ENCODE peak calls at places on chromosomes 12 and 14, in five cellular contexts. A is CD8-positive, alpha-beta T cell; V is fibroblast of pulmonary artery; I is ovary; H is AG10803. F is an unnamed sample.

GRCh38 chr14:49984419-49984818 is 91.5 kb downstream of the ARF6 start:
- DNase-seq in I (no peak), V (no peak), A (no peak), H (no peak), F (no peak)

GRCh38 chr14:105482486-105483110 is 4.1 kb upstream of the CRIP1 start:
- DNase-seq in I (no peak), H (no peak), A (no peak), V (no peak), F (no peak)

GRCh38 chr12:121811434-121812319 is 7.9 kb downstream of the SETD1B start:
- DNase-seq in I (peak; percentile 85), V (peak; percentile 68), A (peak; percentile 60), H (peak; percentile 57), F (peak; percentile 63)

GRCh38 chr12:125065021-125065752 is at the start of gene AACS:
- DNase-seq in H (peak; percentile 68), I (peak; percentile 83), A (peak; percentile 70), V (peak; percentile 74), F (peak; percentile 61)

GRCh38 chr14:95667251-95667693 is 19.0 kb upstream of the TCL1B start:
- DNase-seq in V (no peak), H (no peak), A (no peak), I (no peak), F (no peak)

GRCh38 chr14:95363468-95363954 is 43.8 kb upstream of the CLMN start:
- DNase-seq in V (peak; percentile 40), I (no peak), A (no peak), H (no peak), F (no peak)

GRCh38 chr12:92199846-92200576 is 54.4 kb upstream of the BTG1 start:
- DNase-seq in A (no peak), I (no peak), V (peak; percentile 53), H (peak; percentile 36), F (peak; percentile 61)

GRCh38 chr14:77607741-77608302 is 8.6 kb downstream of the SPTLC2 start:
- DNase-seq in A (no peak), V (no peak), H (no peak), I (no peak), F (no peak)

GRCh38 chr12:41981758-41982157 is 162.9 kb downstream of the GXYLT1 start:
- DNase-seq in I (no peak), H (no peak), V (no peak), A (no peak), F (no peak)

GRCh38 chr12:12540261-12541013 is 22.2 kb downstream of the DUSP16 start:
- DNase-seq in V (no peak), A (no peak), I (no peak), H (no peak), F (no peak)

GRCh38 chr14:37140176-37140575 is 32.2 kb downstream of the SLC25A21 start:
- DNase-seq in V (no peak), I (no peak), H (no peak), A (no peak), F (no peak)

GRCh38 chr12:98955284-98955683 is 310.2 kb downstream of the APAF1 start:
- DNase-seq in H (peak; percentile 1), I (no peak), V (peak; percentile 5), A (no peak), F (peak; percentile 2)

GRCh38 chr12:96824838-96825236 is 82.2 kb upstream of the NEDD1 start:
- DNase-seq in H (no peak), A (no peak), I (no peak), V (no peak), F (no peak)

GRCh38 chr14:29421156-29421728 is 506.4 kb downstream of the PRKD1 start:
- DNase-seq in I (no peak), V (no peak), H (no peak), A (no peak), F (no peak)

GRCh38 chr12:53985900-53986685 is 1.1 kb downstream of the HOXC10 start:
- DNase-seq in V (no peak), I (no peak), A (no peak), H (peak; percentile 81), F (no peak)

GRCh38 chr12:94263011-94263786 is 114.8 kb downstream of the PLXNC1 start:
- DNase-seq in A (peak; percentile 65), V (no peak), I (peak; percentile 50), H (no peak), F (peak; percentile 5)

GRCh38 chr14:32201816-32202467 is at the start of gene RNU6-7:
- DNase-seq in V (peak; percentile 21), A (peak; percentile 75), I (peak; percentile 72), H (no peak), F (peak; percentile 28)

GRCh38 chr14:102018251-102018650 is 53.9 kb downstream of the DYNC1H1 start:
- DNase-seq in V (no peak), A (no peak), I (no peak), H (no peak), F (no peak)

GRCh38 chr14:64725879-64726584 is 21.8 kb downstream of the PLEKHG3 start:
- DNase-seq in V (no peak), I (no peak), A (no peak), H (no peak), F (no peak)
- TF ChIP-seq CTCF in V (no peak), I (no peak), A (no peak), H (no peak), F (peak; percentile 3)

DNA sequence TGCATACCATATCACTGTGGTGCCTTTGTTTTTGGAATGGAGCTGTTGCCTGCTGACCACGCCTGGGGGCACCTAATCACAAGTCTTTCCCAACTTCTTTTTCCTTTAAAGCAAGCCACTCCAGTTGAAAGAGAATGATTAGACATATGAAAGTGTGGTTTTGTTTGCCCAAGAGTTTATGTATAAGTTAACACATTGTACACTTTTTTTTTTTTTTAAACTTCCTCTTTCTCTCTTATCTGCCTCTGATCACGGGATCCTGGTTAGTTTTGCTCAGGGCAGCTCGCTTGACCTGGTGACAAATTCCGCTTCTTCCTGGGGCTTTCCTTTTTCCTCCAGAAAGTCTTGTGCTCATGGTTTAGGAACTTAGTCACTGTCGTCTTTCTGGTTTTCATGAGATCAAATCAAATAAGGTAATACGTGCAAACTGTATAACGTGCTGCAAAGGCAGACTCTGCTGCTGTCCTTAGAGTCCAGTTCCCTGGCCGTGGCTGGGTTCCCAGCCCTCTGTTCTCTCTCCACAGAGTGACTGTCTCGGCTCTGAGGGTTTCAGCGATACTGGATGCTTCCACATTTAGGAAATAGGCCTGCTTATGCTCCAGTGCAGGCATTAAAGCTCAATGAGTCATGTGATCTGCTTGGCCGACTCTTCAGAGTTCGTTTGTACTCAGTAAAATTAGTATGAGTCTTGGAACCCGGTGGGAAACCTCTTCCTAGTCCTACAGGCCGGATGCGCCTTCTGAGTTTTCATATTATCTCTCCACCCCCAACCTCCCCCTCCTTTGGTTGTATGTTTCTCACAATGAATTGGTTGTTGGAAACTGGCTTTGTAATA is 15.2 kb downstream of the RASSF3 start:
- DNase-seq in A (peak; percentile 27), H (peak; percentile 80), V (peak; percentile 90), I (no peak), F (peak; percentile 87)
- H3K4me3 ChIP-seq in A (peak overlapping the region; percentile 19), H (peak overlapping the region; percentile 50), V (peak overlapping the region; percentile 30), I (peak overlapping the region; percentile 5), F (peak overlapping the region; percentile 52)

DNA sequence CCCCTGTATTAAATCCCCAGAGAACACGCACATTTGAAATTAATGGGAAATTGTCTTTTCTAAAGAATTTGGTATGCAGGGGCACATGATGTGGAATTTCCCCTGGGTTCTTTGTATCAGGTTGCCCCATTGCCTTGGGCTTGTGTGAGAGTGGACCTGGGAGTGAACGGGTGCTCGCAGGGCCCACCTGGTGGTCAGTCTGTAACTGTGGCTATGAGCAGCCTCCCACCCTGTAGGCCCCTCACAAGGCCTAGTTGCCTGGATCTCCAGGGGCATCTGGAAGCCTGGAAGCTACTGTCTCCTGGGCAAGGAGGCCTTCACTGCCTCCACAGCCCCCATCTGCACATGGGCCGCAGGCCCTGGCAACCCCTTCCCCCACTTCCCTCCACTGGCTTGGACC is 96.7 kb downstream of the SLC25A47 start:
- DNase-seq in V (no peak), I (no peak), H (no peak), A (no peak), F (no peak)
- TF ChIP-seq CTCF in V (no peak), I (no peak), H (no peak), A (no peak), F (no peak)

GRCh38 chr12:6197996-6198395 is 2.2 kb upstream of the CD9 start:
- DNase-seq in H (no peak), V (no peak), I (no peak), A (no peak), F (no peak)

GRCh38 chr12:6199531-6200265 is 502 bp upstream of the CD9 start:
- DNase-seq in A (no peak), V (no peak), H (peak; percentile 36), I (peak; percentile 65), F (peak; percentile 52)

GRCh38 chr12:6198556-6198955 is 1.6 kb upstream of the CD9 start:
- DNase-seq in I (no peak), H (no peak), A (no peak), V (no peak), F (no peak)

GRCh38 chr12:6200266-6201198 is at the start of gene CD9:
- DNase-seq in A (no peak), V (peak; percentile 48), I (peak; percentile 65), H (no peak), F (peak; percentile 49)

GRCh38 chr12:6199211-6199530 is 1.0 kb upstream of the CD9 start:
- DNase-seq in I (no peak), A (no peak), H (no peak), V (no peak), F (no peak)
- H3K4me3 ChIP-seq in I (peak overlapping the region; percentile 63), A (no peak overlapping the region), H (no peak overlapping the region), V (no peak overlapping the region), F (peak overlapping the region; percentile 92)

GRCh38 chr12:63354919-63355318 is 203.9 kb upstream of the AVPR1A start:
- DNase-seq in A (no peak), H (no peak), I (no peak), V (no peak), F (no peak)

GRCh38 chr12:63351370-63351769 is 200.4 kb upstream of the AVPR1A start:
- DNase-seq in H (no peak), V (no peak), I (no peak), A (no peak), F (no peak)

GRCh38 chr12:63348544-63348943 is 197.5 kb upstream of the AVPR1A start:
- DNase-seq in H (no peak), V (no peak), A (no peak), I (no peak), F (no peak)

GRCh38 chr12:63353559-63353958 is 202.6 kb upstream of the AVPR1A start:
- DNase-seq in H (no peak), V (peak; percentile 51), A (no peak), I (no peak), F (no peak)
- TF ChIP-seq CTCF in H (no peak), V (peak; percentile 24), A (no peak), I (no peak), F (no peak)

GRCh38 chr12:25648460-25648859 is 95.4 kb upstream of the LMNTD1 start:
- DNase-seq in H (peak; percentile 55), V (peak; percentile 68), I (no peak), A (no peak), F (peak; percentile 66)
- H3K4me3 ChIP-seq in H (peak overlapping the region; percentile 4), V (no peak overlapping the region), I (no peak overlapping the region), A (no peak overlapping the region), F (peak overlapping the region; percentile 38)

F was measured in fibroblast of the aortic adventitia.